ENCODE peak calls at places on chromosomes 6 and 20, in four cellular contexts. One of them, this sample, is unnamed.
A peak's percentile ranks its signal among the peaks of the same experiment; 100 is the strongest.

GRCh38 chr6:136646377-136646776 is 96.2 kb upstream of the MAP7 start:
- DNase-seq in CD4-positive, CD25-positive, alpha-beta regulatory T cell: no peak
- DNase-seq in A549: no peak
- DNase-seq in NB4: no peak
- DNase-seq in this sample: no peak

GRCh38 chr6:122154912-122155516 is 244.4 kb upstream of the HSF2 start:
- DNase-seq in A549: peak; percentile 1
- DNase-seq in CD4-positive, CD25-positive, alpha-beta regulatory T cell: no peak
- DNase-seq in NB4: no peak
- DNase-seq in this sample: no peak

GRCh38 chr20:45368221-45368980 is 5.4 kb downstream of the SYS1 start:
- DNase-seq in NB4: peak; percentile 86
- DNase-seq in CD4-positive, CD25-positive, alpha-beta regulatory T cell: peak; percentile 53
- DNase-seq in A549: no peak
- DNase-seq in this sample: peak; percentile 87

GRCh38 chr6:71446084-71446869 is 157.7 kb downstream of the OGFRL1 start:
- DNase-seq in NB4: no peak
- DNase-seq in CD4-positive, CD25-positive, alpha-beta regulatory T cell: no peak
- DNase-seq in A549: no peak
- DNase-seq in this sample: no peak

GRCh38 chr20:4469910-4470309 is 251.8 kb upstream of the PRND start:
- DNase-seq in CD4-positive, CD25-positive, alpha-beta regulatory T cell: no peak
- DNase-seq in A549: no peak
- DNase-seq in NB4: no peak
- DNase-seq in this sample: no peak

GRCh38 chr6:33678932-33679478 is 32.5 kb downstream of the UQCC2 start:
- DNase-seq in NB4: no peak
- DNase-seq in A549: no peak
- DNase-seq in CD4-positive, CD25-positive, alpha-beta regulatory T cell: no peak
- DNase-seq in this sample: no peak

GRCh38 chr6:160249687-160250086 is 8.9 kb downstream of the SLC22A2 start:
- DNase-seq in NB4: no peak
- DNase-seq in A549: no peak
- DNase-seq in CD4-positive, CD25-positive, alpha-beta regulatory T cell: no peak
- DNase-seq in this sample: no peak

GRCh38 chr6:157405986-157406385 is 25.0 kb downstream of the ZDHHC14 start:
- DNase-seq in CD4-positive, CD25-positive, alpha-beta regulatory T cell: no peak
- DNase-seq in NB4: no peak
- DNase-seq in A549: no peak
- DNase-seq in this sample: no peak

GRCh38 chr20:35329435-35330139 is 37.4 kb upstream of the FAM83C start:
- DNase-seq in NB4: peak; percentile 71
- DNase-seq in A549: peak; percentile 72
- DNase-seq in CD4-positive, CD25-positive, alpha-beta regulatory T cell: no peak
- DNase-seq in this sample: no peak

GRCh38 chr20:14142964-14143627 is 147.8 kb downstream of the MACROD2 start:
- DNase-seq in NB4: no peak
- DNase-seq in CD4-positive, CD25-positive, alpha-beta regulatory T cell: no peak
- DNase-seq in A549: peak; percentile 42
- DNase-seq in this sample: no peak

GRCh38 chr20:38825901-38826625 is 20.6 kb downstream of the PPP1R16B start:
- DNase-seq in A549: peak; percentile 61
- DNase-seq in CD4-positive, CD25-positive, alpha-beta regulatory T cell: no peak
- DNase-seq in NB4: peak; percentile 43
- DNase-seq in this sample: no peak

GRCh38 chr20:38153011-38153329 is 12.1 kb downstream of the TGM2 start:
- DNase-seq in NB4: no peak
- DNase-seq in CD4-positive, CD25-positive, alpha-beta regulatory T cell: no peak
- DNase-seq in A549: peak; percentile 67
- DNase-seq in this sample: no peak

GRCh38 chr20:62590301-62591121 is 51.8 kb upstream of the SLCO4A1 start:
- DNase-seq in CD4-positive, CD25-positive, alpha-beta regulatory T cell: no peak
- DNase-seq in NB4: no peak
- DNase-seq in A549: peak; percentile 47
- DNase-seq in this sample: no peak

GRCh38 chr6:36822506-36823269 is 16.6 kb downstream of the CPNE5 start:
- DNase-seq in NB4: no peak
- DNase-seq in CD4-positive, CD25-positive, alpha-beta regulatory T cell: no peak
- DNase-seq in A549: no peak
- DNase-seq in this sample: no peak

GRCh38 chr6:90413867-90414266 is 117.2 kb upstream of the BACH2 start:
- DNase-seq in NB4: no peak
- DNase-seq in CD4-positive, CD25-positive, alpha-beta regulatory T cell: peak; percentile 83
- DNase-seq in A549: no peak
- DNase-seq in this sample: no peak

GRCh38 chr6:35401514-35401913 is 50.6 kb upstream of the FANCE start:
- DNase-seq in A549: no peak
- DNase-seq in CD4-positive, CD25-positive, alpha-beta regulatory T cell: no peak
- DNase-seq in NB4: no peak
- DNase-seq in this sample: no peak

GRCh38 chr6:90080876-90081464 is 186.7 kb downstream of the GJA10 start:
- DNase-seq in CD4-positive, CD25-positive, alpha-beta regulatory T cell: peak; percentile 78
- DNase-seq in NB4: no peak
- DNase-seq in A549: no peak
- DNase-seq in this sample: peak; percentile 37

GRCh38 chr6:20575691-20576451 is 41.6 kb downstream of the CDKAL1 start:
- DNase-seq in NB4: no peak
- DNase-seq in CD4-positive, CD25-positive, alpha-beta regulatory T cell: no peak
- DNase-seq in A549: no peak
- DNase-seq in this sample: no peak

GRCh38 chr20:12762725-12763124 is 246.0 kb upstream of the SPTLC3 start:
- DNase-seq in CD4-positive, CD25-positive, alpha-beta regulatory T cell: no peak
- DNase-seq in NB4: no peak
- DNase-seq in A549: no peak
- DNase-seq in this sample: no peak

GRCh38 chr6:48560408-48560807 is 449.4 kb upstream of the PTCHD4 start:
- DNase-seq in NB4: no peak
- DNase-seq in CD4-positive, CD25-positive, alpha-beta regulatory T cell: no peak
- DNase-seq in A549: no peak
- DNase-seq in this sample: no peak

GRCh38 chr6:344816-345340 is 46.7 kb upstream of the IRF4 start:
- DNase-seq in CD4-positive, CD25-positive, alpha-beta regulatory T cell: no peak
- DNase-seq in A549: no peak
- DNase-seq in NB4: no peak
- DNase-seq in this sample: no peak

GRCh38 chr6:66675906-66676305 is 968.9 kb upstream of the EYS start:
- DNase-seq in NB4: no peak
- DNase-seq in CD4-positive, CD25-positive, alpha-beta regulatory T cell: no peak
- DNase-seq in A549: no peak
- DNase-seq in this sample: no peak

GRCh38 chr6:49050606-49051005 is 412.4 kb downstream of the MMUT start:
- DNase-seq in A549: no peak
- DNase-seq in CD4-positive, CD25-positive, alpha-beta regulatory T cell: no peak
- DNase-seq in NB4: no peak
- DNase-seq in this sample: no peak

GRCh38 chr20:6575912-6576391 is 191.5 kb upstream of the BMP2 start:
- DNase-seq in CD4-positive, CD25-positive, alpha-beta regulatory T cell: no peak
- DNase-seq in A549: no peak
- DNase-seq in NB4: no peak
- DNase-seq in this sample: no peak

GRCh38 chr6:148240866-148241477 is 101.7 kb upstream of the SASH1 start:
- DNase-seq in CD4-positive, CD25-positive, alpha-beta regulatory T cell: no peak
- DNase-seq in A549: no peak
- DNase-seq in NB4: no peak
- DNase-seq in this sample: no peak

GRCh38 chr6:46592046-46592445 is 60.6 kb downstream of the CYP39A1 start:
- DNase-seq in CD4-positive, CD25-positive, alpha-beta regulatory T cell: no peak
- DNase-seq in NB4: no peak
- DNase-seq in A549: no peak
- DNase-seq in this sample: no peak

GRCh38 chr6:44655368-44656342 is 268.1 kb downstream of the CDC5L start:
- DNase-seq in NB4: peak; percentile 87
- DNase-seq in CD4-positive, CD25-positive, alpha-beta regulatory T cell: peak; percentile 59
- DNase-seq in A549: peak; percentile 22
- DNase-seq in this sample: peak; percentile 62

GRCh38 chr6:138979365-138979764 is 8.7 kb downstream of the REPS1 start:
- DNase-seq in A549: no peak
- DNase-seq in CD4-positive, CD25-positive, alpha-beta regulatory T cell: no peak
- DNase-seq in NB4: no peak
- DNase-seq in this sample: no peak

GRCh38 chr20:23320317-23320716 is 30.3 kb upstream of the NXT1 start:
- DNase-seq in A549: peak; percentile 55
- DNase-seq in CD4-positive, CD25-positive, alpha-beta regulatory T cell: no peak
- DNase-seq in NB4: peak; percentile 33
- DNase-seq in this sample: no peak

GRCh38 chr20:64084209-64085152 is at the start of gene LKAAEAR1:
- DNase-seq in A549: no peak
- DNase-seq in NB4: no peak
- DNase-seq in CD4-positive, CD25-positive, alpha-beta regulatory T cell: no peak
- DNase-seq in this sample: no peak

GRCh38 chr20:64082126-64082638 is 2.0 kb downstream of the LKAAEAR1 start:
- DNase-seq in CD4-positive, CD25-positive, alpha-beta regulatory T cell: no peak
- DNase-seq in NB4: peak; percentile 55
- DNase-seq in A549: no peak
- DNase-seq in this sample: no peak

GRCh38 chr20:64081620-64081964 is 1.7 kb downstream of the OPRL1 start:
- DNase-seq in A549: no peak
- DNase-seq in NB4: no peak
- DNase-seq in CD4-positive, CD25-positive, alpha-beta regulatory T cell: no peak
- DNase-seq in this sample: no peak

GRCh38 chr20:64083380-64084208 is 604 bp downstream of the LKAAEAR1 start:
- DNase-seq in CD4-positive, CD25-positive, alpha-beta regulatory T cell: peak; percentile 55
- DNase-seq in A549: peak; percentile 87
- DNase-seq in NB4: peak; percentile 89
- DNase-seq in this sample: peak; percentile 73

GRCh38 chr20:64082821-64083379 is 1.3 kb downstream of the LKAAEAR1 start:
- DNase-seq in CD4-positive, CD25-positive, alpha-beta regulatory T cell: no peak
- DNase-seq in A549: no peak
- DNase-seq in NB4: no peak
- DNase-seq in this sample: no peak
- H3K4me3 ChIP-seq in CD4-positive, CD25-positive, alpha-beta regulatory T cell: no peak overlapping the region
- H3K4me3 ChIP-seq in A549: peak overlapping the region; percentile 71
- H3K4me3 ChIP-seq in NB4: peak overlapping the region; percentile 13
- H3K4me3 ChIP-seq in this sample: peak overlapping the region; percentile 28

GRCh38 chr6:125718109-125718508 is 31.3 kb upstream of the HEY2 start:
- DNase-seq in CD4-positive, CD25-positive, alpha-beta regulatory T cell: no peak
- DNase-seq in A549: no peak
- DNase-seq in NB4: no peak
- DNase-seq in this sample: no peak

GRCh38 chr6:125722886-125723285 is 26.5 kb upstream of the HEY2 start:
- DNase-seq in CD4-positive, CD25-positive, alpha-beta regulatory T cell: no peak
- DNase-seq in NB4: no peak
- DNase-seq in A549: no peak
- DNase-seq in this sample: no peak

GRCh38 chr6:125714431-125715090 is 34.9 kb upstream of the HEY2 start:
- DNase-seq in NB4: no peak
- DNase-seq in CD4-positive, CD25-positive, alpha-beta regulatory T cell: no peak
- DNase-seq in A549: no peak
- DNase-seq in this sample: peak; percentile 25

GRCh38 chr6:125717120-125717731 is 32.2 kb upstream of the HEY2 start:
- DNase-seq in NB4: no peak
- DNase-seq in CD4-positive, CD25-positive, alpha-beta regulatory T cell: no peak
- DNase-seq in A549: no peak
- DNase-seq in this sample: peak; percentile 28
- H3K4me3 ChIP-seq in NB4: no peak overlapping the region
- H3K4me3 ChIP-seq in CD4-positive, CD25-positive, alpha-beta regulatory T cell: no peak overlapping the region
- H3K4me3 ChIP-seq in A549: no peak overlapping the region
- H3K4me3 ChIP-seq in this sample: no peak overlapping the region

GRCh38 chr20:57434390-57434700 is 43.1 kb downstream of the RBM38 start:
- DNase-seq in A549: no peak
- DNase-seq in CD4-positive, CD25-positive, alpha-beta regulatory T cell: no peak
- DNase-seq in NB4: peak; percentile 62
- DNase-seq in this sample: no peak
- H3K4me3 ChIP-seq in A549: no peak overlapping the region
- H3K4me3 ChIP-seq in CD4-positive, CD25-positive, alpha-beta regulatory T cell: no peak overlapping the region
- H3K4me3 ChIP-seq in NB4: no peak overlapping the region
- H3K4me3 ChIP-seq in this sample: no peak overlapping the region

GRCh38 chr6:13765570-13765969 is 48.8 kb downstream of the MCUR1 start:
- DNase-seq in NB4: peak; percentile 20
- DNase-seq in CD4-positive, CD25-positive, alpha-beta regulatory T cell: no peak
- DNase-seq in A549: no peak
- DNase-seq in this sample: no peak
- H3K4me3 ChIP-seq in NB4: no peak overlapping the region
- H3K4me3 ChIP-seq in CD4-positive, CD25-positive, alpha-beta regulatory T cell: no peak overlapping the region
- H3K4me3 ChIP-seq in A549: no peak overlapping the region
- H3K4me3 ChIP-seq in this sample: no peak overlapping the region

DNA sequence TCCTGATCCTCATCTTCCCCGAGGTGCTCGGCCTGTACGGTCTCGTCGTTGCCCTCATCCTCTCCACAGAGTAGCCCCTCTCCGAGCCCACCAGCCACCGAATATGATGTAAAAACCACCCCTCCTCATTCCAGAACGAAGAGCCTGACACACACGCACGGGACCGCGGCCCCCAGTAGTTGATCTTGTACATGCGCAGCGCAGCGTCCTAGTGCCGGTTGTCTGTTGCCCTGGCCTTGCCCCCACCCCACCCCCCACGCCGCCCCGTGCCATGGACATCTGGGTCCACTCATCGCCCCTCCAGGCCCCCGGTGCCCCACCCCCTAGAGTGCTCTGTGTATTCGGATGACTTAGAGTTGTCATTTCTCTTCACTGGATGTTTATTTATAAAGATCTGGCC is 5.2 kb upstream of the PRPH2 start:
- DNase-seq in NB4: no peak
- DNase-seq in CD4-positive, CD25-positive, alpha-beta regulatory T cell: no peak
- DNase-seq in A549: no peak
- DNase-seq in this sample: no peak
- H3K4me3 ChIP-seq in NB4: no peak overlapping the region
- H3K4me3 ChIP-seq in CD4-positive, CD25-positive, alpha-beta regulatory T cell: no peak overlapping the region
- H3K4me3 ChIP-seq in A549: no peak overlapping the region
- H3K4me3 ChIP-seq in this sample: no peak overlapping the region

GRCh38 chr6:30882764-30883475 is 1.4 kb upstream of the DDR1 start:
- DNase-seq in A549: peak; percentile 21
- DNase-seq in CD4-positive, CD25-positive, alpha-beta regulatory T cell: no peak
- DNase-seq in NB4: no peak
- DNase-seq in this sample: peak; percentile 62
- H3K4me3 ChIP-seq in A549: peak overlapping the region; percentile 98
- H3K4me3 ChIP-seq in CD4-positive, CD25-positive, alpha-beta regulatory T cell: no peak overlapping the region
- H3K4me3 ChIP-seq in NB4: no peak overlapping the region
- H3K4me3 ChIP-seq in this sample: peak overlapping the region; percentile 48

GRCh38 chr6:92892626-92893025 is 526.7 kb downstream of the EPHA7 start:
- DNase-seq in NB4: no peak
- DNase-seq in CD4-positive, CD25-positive, alpha-beta regulatory T cell: no peak
- DNase-seq in A549: no peak
- DNase-seq in this sample: no peak

GRCh38 chr6:92893741-92894140 is 525.6 kb downstream of the EPHA7 start:
- DNase-seq in CD4-positive, CD25-positive, alpha-beta regulatory T cell: no peak
- DNase-seq in A549: no peak
- DNase-seq in NB4: no peak
- DNase-seq in this sample: no peak

GRCh38 chr6:92888316-92888715 is 531.0 kb downstream of the EPHA7 start:
- DNase-seq in CD4-positive, CD25-positive, alpha-beta regulatory T cell: no peak
- DNase-seq in A549: no peak
- DNase-seq in NB4: no peak
- DNase-seq in this sample: no peak

GRCh38 chr6:92887871-92888270 is 531.5 kb downstream of the EPHA7 start:
- DNase-seq in A549: no peak
- DNase-seq in CD4-positive, CD25-positive, alpha-beta regulatory T cell: no peak
- DNase-seq in NB4: no peak
- DNase-seq in this sample: no peak
- H3K4me3 ChIP-seq in A549: no peak overlapping the region
- H3K4me3 ChIP-seq in CD4-positive, CD25-positive, alpha-beta regulatory T cell: no peak overlapping the region
- H3K4me3 ChIP-seq in NB4: no peak overlapping the region
- H3K4me3 ChIP-seq in this sample: no peak overlapping the region

This sample was measured in GM06990.